ENCODE peak calls at places on chromosomes 7 and 10, in five cellular contexts. U, D, W, R and S are unnamed samples. For H3K4me1, the result is how much of the 10 kb centered on the place peaks cover.

GRCh38 chr7:157021893-157022680 is 11.6 kb upstream of the MNX1 start:
- DNase-seq in D (no peak), U (no peak), W (no peak), R (no peak), S (no peak)

GRCh38 chr7:87312215-87312865 is 33.1 kb upstream of the CROT start:
- DNase-seq in W (peak), U (peak), R (peak), D (no peak), S (peak)

GRCh38 chr7:120056227-120056626 is 216.7 kb upstream of the KCND2 start:
- DNase-seq in W (no peak), U (no peak), R (no peak), D (no peak), S (no peak)

GRCh38 chr7:156160811-156161210 is 348.5 kb upstream of the SHH start:
- DNase-seq in D (peak), W (no peak), U (no peak), R (no peak), S (no peak)

GRCh38 chr7:47516985-47517590 is 64.8 kb downstream of the TNS3 start:
- DNase-seq in U (peak), W (no peak), R (no peak), D (no peak), S (peak)

GRCh38 chr7:73900286-73900685 is 39.3 kb downstream of the TMEM270 start:
- DNase-seq in R (no peak), W (no peak), D (peak), U (no peak), S (no peak)

GRCh38 chr10:120995768-120996167 is 144.6 kb downstream of the WDR11 start:
- DNase-seq in W (no peak), U (no peak), R (no peak), D (no peak), S (no peak)

GRCh38 chr7:47087866-47088265 is 494.0 kb downstream of the TNS3 start:
- DNase-seq in U (no peak), R (no peak), D (no peak), W (peak), S (no peak)

GRCh38 chr7:51000956-51001355 is 218.3 kb upstream of the GRB10 start:
- DNase-seq in U (no peak), W (no peak), R (no peak), D (no peak), S (no peak)

GRCh38 chr10:33878238-33878637 is 543.8 kb upstream of the NRP1 start:
- DNase-seq in U (no peak), R (no peak), D (no peak), W (no peak), S (no peak)

GRCh38 chr7:139559364-139560105 is 36.0 kb downstream of the CLEC2L start:
- DNase-seq in U (no peak), R (no peak), W (no peak), D (no peak), S (no peak)

GRCh38 chr10:132434405-132435005 is 37.5 kb downstream of the PWWP2B start:
- DNase-seq in W (no peak), R (no peak), U (no peak), D (no peak), S (no peak)

GRCh38 chr7:6306471-6306870 is 34.0 kb upstream of the CYTH3 start:
- DNase-seq in U (no peak), D (peak), R (no peak), W (peak), S (no peak)

GRCh38 chr7:26617066-26617465 is 247.3 kb downstream of the SKAP2 start:
- DNase-seq in R (no peak), D (no peak), W (no peak), U (no peak), S (no peak)

GRCh38 chr7:73597978-73598782 is 19.8 kb upstream of the TBL2 start:
- DNase-seq in R (no peak), D (no peak), U (no peak), W (no peak), S (no peak)

GRCh38 chr10:94178475-94179251 is 184.1 kb downstream of the NOC3L start:
- DNase-seq in D (no peak), W (peak), U (no peak), R (no peak), S (no peak)

GRCh38 chr10:43390333-43390732 is 18.7 kb downstream of the HNRNPF start:
- DNase-seq in W (no peak), D (no peak), U (no peak), R (no peak), S (no peak)

GRCh38 chr10:31707578-31708411 is 220.8 kb downstream of the ARHGAP12 start:
- DNase-seq in U (no peak), R (no peak), W (peak), D (no peak), S (peak)

GRCh38 chr10:48634198-48634983 is 29.5 kb upstream of the ARHGAP22 start:
- DNase-seq in R (no peak), D (no peak), W (peak), U (no peak), S (no peak)

GRCh38 chr7:132343196-132343595 is 233.1 kb downstream of the PLXNA4 start:
- DNase-seq in R (no peak), U (no peak), D (no peak), W (no peak), S (no peak)

GRCh38 chr7:44738876-44739665 is 9.6 kb upstream of the ZMIZ2 start:
- DNase-seq in R (no peak), W (no peak), U (no peak), D (no peak), S (no peak)

GRCh38 chr10:21740989-21741388 is 207.0 kb downstream of the MLLT10 start:
- DNase-seq in D (no peak), W (no peak), U (no peak), R (peak), S (no peak)

GRCh38 chr10:47230482-47230881 is 69.5 kb upstream of the GDF10 start:
- DNase-seq in W (no peak), U (no peak), D (no peak), R (no peak), S (no peak)

GRCh38 chr7:15864260-15864991 is 177.9 kb upstream of the MEOX2 start:
- DNase-seq in U (no peak), D (no peak), R (no peak), W (peak), S (no peak)

GRCh38 chr7:137954614-137955013 is 47.3 kb downstream of the CREB3L2 start:
- DNase-seq in R (no peak), W (peak), D (no peak), U (no peak), S (no peak)

GRCh38 chr10:122468923-122469781 is 7.8 kb downstream of the HTRA1 start:
- DNase-seq in W (peak), U (no peak), R (no peak), D (peak), S (no peak)

GRCh38 chr10:69398466-69398865 is 18.3 kb downstream of the TACR2 start:
- DNase-seq in W (no peak), R (no peak), D (no peak), U (no peak), S (no peak)

GRCh38 chr7:153370092-153370491 is 610.5 kb downstream of the ACTR3B start:
- DNase-seq in U (no peak), D (no peak), W (no peak), R (no peak), S (no peak)

GRCh38 chr7:44046321-44047061 is 2.0 kb downstream of the DBNL start:
- DNase-seq in U (no peak), W (no peak), R (no peak), D (no peak), S (peak)

GRCh38 chr7:130441408-130441854 is 615 bp upstream of the CEP41 start:
- DNase-seq in D (peak), W (peak), R (no peak), U (peak), S (no peak)

GRCh38 chr7:82044497-82045080 is 274.7 kb upstream of the HGF start:
- DNase-seq in D (peak), R (no peak), U (peak), W (peak), S (no peak)

GRCh38 chr10:69362471-69362954 is 54.2 kb downstream of the TACR2 start:
- DNase-seq in W (peak), U (peak), R (no peak), D (peak), S (no peak)

GRCh38 chr10:71638577-71639411 is 80.8 kb downstream of the C10orf105 start:
- DNase-seq in U (no peak), W (no peak), D (peak), R (no peak), S (peak)

GRCh38 chr7:44748948-44749731 is 493 bp downstream of the ZMIZ2 start:
- DNase-seq in D (no peak), U (no peak), R (no peak), W (no peak), S (no peak)

GRCh38 chr7:140027866-140028265 is 34.9 kb downstream of the PARP12 start:
- DNase-seq in U (peak), W (no peak), R (no peak), D (no peak), S (peak)

GRCh38 chr10:121886997-121887622 is 40.7 kb downstream of the ATE1 start:
- DNase-seq in W (peak), U (peak), R (no peak), D (peak), S (no peak)

GRCh38 chr7:138512885-138513284 is 52.8 kb downstream of the TRIM24 start:
- DNase-seq in D (no peak), W (no peak), U (no peak), R (no peak), S (peak)

DNA sequence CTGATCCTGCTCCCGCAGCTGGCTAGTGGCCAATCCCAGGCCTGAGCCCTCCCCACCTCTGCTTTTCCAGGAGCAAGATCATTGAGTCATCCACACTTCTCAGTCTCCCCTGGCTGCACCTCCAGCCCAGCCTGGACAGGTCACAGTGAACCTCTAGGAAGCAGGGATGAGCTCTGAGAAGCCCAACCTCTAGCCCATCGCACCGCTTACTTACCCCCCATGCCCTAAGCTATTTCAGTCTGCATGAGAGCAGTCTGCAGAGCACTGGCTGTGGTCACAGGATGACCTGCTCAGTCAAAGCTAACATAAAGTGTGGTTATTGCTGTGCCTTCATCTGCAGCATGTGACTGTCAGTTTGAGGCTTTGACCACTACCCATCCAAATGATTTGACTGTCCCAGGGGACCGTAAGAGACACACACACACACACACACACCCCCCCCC is 129.2 kb downstream of the SORBS1 start:
- DNase-seq in D (no peak), R (no peak), U (no peak), W (no peak), S (no peak)
- H3K4me1 ChIP-seq in D (under half), R (under half), U (under half), W (under half), S (under half)

GRCh38 chr10:119597405-119598186 is 832 bp upstream of the TIAL1 start:
- DNase-seq in W (no peak), U (no peak), D (no peak), R (no peak), S (no peak)
- H3K4me1 ChIP-seq in W (under half), U (under half), D (under half), R (under half), S (under half)

GRCh38 chr10:130024779-130025178 is 60.7 kb upstream of the EBF3 start:
- DNase-seq in U (no peak), D (no peak), R (no peak), W (no peak), S (no peak)
- H3K4me1 ChIP-seq in U (under half), D (under half), R (under half), W (under half), S (under half)

GRCh38 chr10:14586901-14587300 is 187.8 kb downstream of the FAM107B start:
- DNase-seq in R (peak), D (no peak), U (no peak), W (no peak), S (peak)

GRCh38 chr10:14583967-14584366 is 190.7 kb downstream of the FAM107B start:
- DNase-seq in W (no peak), D (no peak), U (no peak), R (no peak), S (no peak)

GRCh38 chr10:14587540-14588083 is 187.1 kb downstream of the FAM107B start:
- DNase-seq in W (no peak), D (no peak), R (no peak), U (no peak), S (no peak)

GRCh38 chr10:14584643-14585042 is 190.1 kb downstream of the FAM107B start:
- DNase-seq in R (peak), U (no peak), D (no peak), W (no peak), S (no peak)

GRCh38 chr10:14585287-14586193 is 189.2 kb downstream of the FAM107B start:
- DNase-seq in U (no peak), D (no peak), R (no peak), W (no peak), S (no peak)
- H3K4me1 ChIP-seq in U (under half), D (under half), R (half or more), W (under half), S (under half)

DNA sequence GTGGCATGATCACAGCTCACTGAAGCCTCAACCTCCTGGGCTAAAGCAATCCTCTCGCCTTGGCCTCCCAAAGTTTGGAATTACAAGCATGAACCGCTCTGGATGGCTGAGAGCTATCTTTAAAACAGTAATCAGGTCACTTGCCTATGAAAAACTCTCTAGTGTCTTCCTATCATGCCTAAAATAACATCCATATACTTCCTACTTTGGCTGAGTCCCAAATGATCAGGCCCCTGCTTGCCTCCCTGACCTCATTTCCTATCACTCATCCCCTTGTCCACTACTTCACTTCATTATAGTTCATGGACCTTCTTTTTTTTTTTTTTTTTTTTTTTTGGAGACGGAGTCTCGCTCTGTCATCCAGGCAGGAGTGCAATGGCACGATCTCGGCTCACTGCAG is 28.0 kb downstream of the SEPTIN7 start:
- DNase-seq in U (no peak), W (no peak), R (no peak), D (no peak), S (no peak)
- H3K4me1 ChIP-seq in U (under half), W (under half), R (under half), D (under half), S (under half)

GRCh38 chr7:134739362-134739761 is 40.1 kb upstream of the CALD1 start:
- DNase-seq in D (no peak), W (no peak), R (no peak), U (no peak), S (no peak)
- H3K4me1 ChIP-seq in D (under half), W (under half), R (under half), U (under half), S (under half)

DNA sequence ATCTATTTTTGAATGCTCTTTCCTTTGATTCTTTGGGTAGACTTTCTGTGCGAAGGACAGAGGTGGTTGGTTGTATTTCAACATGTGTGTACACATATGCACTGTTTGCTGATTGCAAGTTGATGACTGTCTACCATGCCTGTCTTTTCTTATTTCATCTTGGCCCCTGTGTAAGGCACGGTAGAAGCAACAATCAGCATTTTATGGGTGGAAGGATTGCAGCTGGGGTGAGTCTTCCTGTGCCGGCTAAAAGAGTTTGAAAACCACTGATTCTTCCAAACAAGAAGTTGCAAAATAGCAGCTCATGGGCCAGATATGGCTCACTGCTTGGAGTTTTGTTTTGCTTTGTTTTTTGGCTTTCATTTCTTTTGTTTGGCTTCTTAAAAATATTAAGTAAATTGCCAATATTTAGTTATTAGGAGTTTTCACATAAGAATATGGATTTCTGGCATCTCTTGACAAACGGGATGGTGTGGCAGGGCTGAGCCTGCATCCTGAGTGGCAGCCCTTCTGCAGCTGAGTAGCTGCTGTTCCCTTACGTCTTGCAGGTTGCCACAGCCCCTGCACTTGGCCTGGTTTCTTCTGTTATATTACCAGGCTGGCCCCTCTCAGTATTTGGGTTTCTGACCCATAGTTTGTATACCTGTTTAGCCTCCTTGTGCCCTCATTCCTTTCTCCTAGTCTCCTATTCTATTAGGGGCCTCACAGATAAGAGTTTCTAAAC is 7.2 kb downstream of the ZNF862 start:
- DNase-seq in U (no peak), R (no peak), W (no peak), D (no peak), S (no peak)
- H3K4me1 ChIP-seq in U (under half), R (under half), W (under half), D (under half), S (under half)